ENCODE peak calls at places on chromosomes 12 and 14, in eight cellular contexts. M is epithelial cell of proximal tubule, Q is ovary, A is right atrium auricular region, O is body of pancreas, Z is Panc1, E is astrocyte of the spinal cord, T is RWPE1. W is an unnamed sample.

GRCh38 chr14:75539562-75540478 is 17.6 kb downstream of the BATF start:
- DNase-seq in M (no peak), Q (no peak), A (no peak), O (no peak), Z (no peak), E (no peak), T (no peak), W (no peak)

GRCh38 chr14:79483989-79484388 is 727.3 kb downstream of the DIO2 start:
- DNase-seq in M (no peak), Q (no peak), A (no peak), O (no peak), Z (no peak), E (no peak), T (no peak), W (no peak)

GRCh38 chr12:62466018-62466595 is 519 bp upstream of the MON2 start:
- DNase-seq in M (no peak), Q (peak; percentile 47), A (peak; percentile 62), O (peak; percentile 30), Z (no peak), E (peak; percentile 44), T (peak; percentile 19), W (no peak)

GRCh38 chr14:73462078-73462715 is 3.9 kb upstream of the NUMB start:
- DNase-seq in M (no peak), Q (peak; percentile 32), A (peak; percentile 61), O (peak; percentile 98), Z (no peak), E (peak; percentile 31), T (no peak), W (no peak)

GRCh38 chr14:23154876-23155587 is 28.4 kb downstream of the SLC7A8 start:
- DNase-seq in M (no peak), Q (peak; percentile 90), A (peak; percentile 91), O (peak; percentile 95), Z (no peak), E (peak; percentile 84), T (peak; percentile 76), W (no peak)

GRCh38 chr12:119008691-119009221 is 27.4 kb downstream of the SRRM4 start:
- DNase-seq in M (no peak), Q (no peak), A (no peak), O (no peak), Z (no peak), E (no peak), T (no peak), W (peak; percentile 37)

GRCh38 chr14:69663322-69663686 is 51.9 kb downstream of the SUSD6 start:
- DNase-seq in M (no peak), Q (no peak), A (no peak), O (no peak), Z (no peak), E (peak; percentile 20), T (no peak), W (no peak)

GRCh38 chr12:95470300-95470699 is 3.7 kb upstream of the METAP2 start:
- DNase-seq in M (no peak), Q (no peak), A (no peak), O (no peak), Z (no peak), E (no peak), T (no peak), W (no peak)

GRCh38 chr14:54929556-54929955 is 26.9 kb upstream of the GCH1 start:
- DNase-seq in M (no peak), Q (no peak), A (no peak), O (peak; percentile 12), Z (no peak), E (no peak), T (no peak), W (no peak)

GRCh38 chr12:124474709-124475108 is 92.7 kb downstream of the NCOR2 start:
- DNase-seq in M (no peak), Q (no peak), A (no peak), O (no peak), Z (no peak), E (no peak), T (no peak), W (no peak)

GRCh38 chr12:14961466-14962155 is at the start of gene ARHGDIB:
- DNase-seq in M (no peak), Q (no peak), A (no peak), O (peak; percentile 56), Z (no peak), E (no peak), T (peak; percentile 77), W (no peak)

GRCh38 chr14:49461529-49462401 is 124.4 kb downstream of the RPS29 start:
- DNase-seq in M (peak; percentile 32), Q (no peak), A (no peak), O (peak; percentile 83), Z (peak; percentile 20), E (peak; percentile 76), T (peak; percentile 21), W (no peak)

GRCh38 chr12:27623645-27624044 is 72.6 kb upstream of the REP15 start:
- DNase-seq in M (no peak), Q (no peak), A (no peak), O (no peak), Z (peak; percentile 83), E (peak; percentile 64), T (no peak), W (no peak)

GRCh38 chr14:68655961-68656360 is 136.9 kb downstream of the ZFP36L1 start:
- DNase-seq in M (no peak), Q (peak; percentile 28), A (peak; percentile 48), O (no peak), Z (no peak), E (no peak), T (no peak), W (no peak)

GRCh38 chr12:12718382-12718761 is 1.2 kb downstream of the CDKN1B start:
- DNase-seq in M (no peak), Q (no peak), A (no peak), O (no peak), Z (no peak), E (no peak), T (no peak), W (no peak)

GRCh38 chr12:88756917-88757316 is 176.6 kb upstream of the KITLG start:
- DNase-seq in M (no peak), Q (no peak), A (no peak), O (no peak), Z (no peak), E (no peak), T (no peak), W (no peak)

GRCh38 chr12:5456906-5457305 is 25.0 kb downstream of the NTF3 start:
- DNase-seq in M (peak; percentile 32), Q (no peak), A (no peak), O (no peak), Z (no peak), E (peak; percentile 55), T (no peak), W (no peak)

GRCh38 chr12:53974084-53975018 is at the start of gene HOTAIR:
- DNase-seq in M (no peak), Q (no peak), A (no peak), O (peak; percentile 25), Z (no peak), E (no peak), T (peak; percentile 76), W (no peak)

GRCh38 chr14:92154283-92154942 is 32.6 kb downstream of the CPSF2 start:
- DNase-seq in M (no peak), Q (no peak), A (no peak), O (no peak), Z (no peak), E (peak; percentile 13), T (no peak), W (no peak)

DNA sequence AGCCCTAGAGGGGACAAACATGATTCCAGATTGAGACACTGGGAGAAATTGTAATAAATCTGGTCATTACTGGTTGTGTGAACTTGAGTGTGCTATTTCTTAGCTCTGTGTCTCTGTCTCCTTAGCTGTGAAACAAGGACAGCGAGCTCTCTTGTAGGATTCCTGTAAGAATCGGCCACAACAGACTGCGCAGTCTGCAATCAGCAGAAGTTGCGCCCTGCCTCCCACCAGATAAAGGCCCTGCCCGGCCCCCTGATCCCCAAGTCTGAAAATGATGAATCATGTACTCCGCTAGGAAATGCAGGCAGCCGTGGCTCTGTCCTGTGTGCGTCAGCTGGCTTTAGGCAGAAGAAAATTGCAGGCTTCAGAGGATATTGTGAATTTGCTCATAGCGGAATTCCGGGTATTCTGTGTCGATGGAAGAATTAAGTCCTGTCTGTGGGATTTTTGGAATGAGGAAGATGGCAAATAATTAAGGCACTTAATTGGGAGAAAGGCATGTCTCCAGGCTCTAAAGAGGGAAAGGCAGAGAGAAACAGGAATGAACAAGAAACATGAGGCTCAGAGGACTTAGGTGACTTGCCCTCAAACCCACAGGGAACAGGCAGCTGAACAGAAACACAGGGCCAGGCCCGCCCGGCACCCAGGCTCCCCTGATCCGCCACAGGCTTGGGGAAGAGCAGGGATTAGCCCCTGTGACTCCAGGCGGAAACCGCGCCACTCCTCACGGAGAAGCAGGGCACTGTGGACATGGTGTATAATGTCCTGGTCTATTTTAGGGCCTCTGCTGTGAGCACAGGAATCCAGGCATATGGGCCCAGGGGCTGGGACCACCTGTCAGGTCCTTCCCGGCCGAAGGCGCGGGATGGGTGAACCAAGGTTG is 34.9 kb upstream of the MEG3 start:
- DNase-seq in M (no peak), Q (no peak), A (no peak), O (no peak), Z (no peak), E (no peak), T (no peak), W (no peak)
- TF ChIP-seq CTCF in M (no peak), Q (no peak), A (no peak), O (no peak), Z (no peak), E (no peak), T (no peak), W (no peak)

DNA sequence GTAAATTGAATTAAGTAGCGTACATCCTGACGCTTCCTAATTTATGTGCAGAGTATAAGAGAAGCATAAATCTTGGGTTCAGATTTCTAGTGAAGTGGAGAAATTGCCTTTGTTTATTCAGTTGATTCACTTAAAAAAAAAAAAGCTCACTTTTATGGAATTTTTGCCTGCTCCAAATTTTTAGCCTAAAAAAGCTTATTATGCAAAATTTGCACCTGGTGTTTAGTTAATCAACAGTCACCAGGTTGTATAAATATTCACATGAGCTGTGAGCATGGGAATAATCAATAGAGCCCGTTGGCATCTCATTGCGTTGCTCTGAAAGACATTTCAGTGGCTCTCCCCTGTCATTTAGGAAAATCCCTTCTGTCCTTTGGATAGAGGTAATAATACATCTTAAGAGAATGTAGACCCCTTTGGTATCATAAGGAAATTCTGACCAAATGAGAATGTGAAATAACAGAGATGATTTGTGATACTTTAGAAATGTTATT is 132.4 kb downstream of the SRGAP1 start:
- DNase-seq in M (no peak), Q (no peak), A (no peak), O (no peak), Z (no peak), E (no peak), T (no peak), W (no peak)
- TF ChIP-seq CTCF in M (no peak), Q (no peak), A (no peak), O (no peak), Z (no peak), E (no peak), T (no peak), W (no peak)

GRCh38 chr14:59265808-59266207 is 77.3 kb downstream of the DAAM1 start:
- DNase-seq in M (peak; percentile 35), Q (no peak), A (no peak), O (no peak), Z (no peak), E (no peak), T (peak; percentile 74), W (no peak)
- TF ChIP-seq CTCF in M (no peak), Q (no peak), A (no peak), O (no peak), Z (no peak), E (no peak), T (no peak), W (no peak)

DNA sequence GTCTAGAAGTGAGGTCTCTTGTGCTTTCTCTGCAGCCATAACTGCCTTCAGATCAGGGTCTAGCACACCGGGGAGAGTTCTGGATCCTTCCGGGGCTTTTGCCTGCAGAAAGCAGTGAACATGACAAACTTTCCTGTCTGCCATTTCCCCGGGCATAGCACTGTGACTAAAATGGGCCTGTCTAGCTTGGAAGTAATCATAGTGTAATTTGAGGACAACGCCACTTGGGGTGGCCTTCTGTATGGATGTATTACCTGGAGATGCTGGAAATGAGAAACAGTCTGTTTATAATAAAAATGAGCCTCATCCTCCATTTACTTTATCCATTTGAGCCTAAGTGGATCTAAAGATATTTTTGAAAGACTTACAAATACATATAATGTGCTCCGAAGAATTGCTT is 453.7 kb downstream of the VRK1 start:
- DNase-seq in M (no peak), Q (no peak), A (no peak), O (no peak), Z (no peak), E (no peak), T (no peak), W (no peak)
- TF ChIP-seq CTCF in M (no peak), Q (no peak), A (no peak), O (no peak), Z (no peak), E (no peak), T (no peak), W (no peak)

W was measured in D721Med.